ENCODE peak calls at places on chromosomes 5 and 9, in eight cellular contexts. J, O, E, P, U, W, X and G are unnamed samples.

GRCh38 chr9:71120439-71121247 is 778 bp downstream of the TRPM3 start:
- DNase-seq in J (no peak), O (no peak), E (no peak), P (no peak), U (no peak), W (no peak), X (no peak), G (no peak)

GRCh38 chr5:138455191-138455930 is 9.9 kb upstream of the EGR1 start:
- DNase-seq in J (no peak), O (no peak), E (no peak), P (no peak), U (no peak), W (no peak), X (no peak), G (no peak)

GRCh38 chr5:140319833-140320232 is 16.9 kb upstream of the PFDN1 start:
- DNase-seq in J (no peak), O (no peak), E (no peak), P (no peak), U (no peak), W (no peak), X (no peak), G (no peak)

GRCh38 chr5:159552751-159553150 is 222.5 kb upstream of the IL12B start:
- DNase-seq in J (no peak), O (no peak), E (no peak), P (no peak), U (no peak), W (peak; percentile 67), X (no peak), G (no peak)

GRCh38 chr9:95772320-95773060 is 103.0 kb upstream of the ERCC6L2 start:
- DNase-seq in J (peak; percentile 46), O (no peak), E (peak; percentile 69), P (no peak), U (no peak), W (peak; percentile 56), X (no peak), G (peak; percentile 40)

GRCh38 chr9:116944714-116945534 is 257.8 kb downstream of the TRIM32 start:
- DNase-seq in J (peak; percentile 45), O (no peak), E (no peak), P (no peak), U (no peak), W (no peak), X (no peak), G (no peak)

GRCh38 chr5:174828786-174829510 is 104.6 kb downstream of the MSX2 start:
- DNase-seq in J (no peak), O (no peak), E (no peak), P (no peak), U (no peak), W (peak; percentile 73), X (no peak), G (no peak)

GRCh38 chr5:173029499-173029921 is 26.6 kb upstream of the CREBRF start:
- DNase-seq in J (no peak), O (no peak), E (no peak), P (no peak), U (no peak), W (no peak), X (no peak), G (no peak)

GRCh38 chr9:115220339-115221009 is 102.5 kb upstream of the TNC start:
- DNase-seq in J (no peak), O (no peak), E (no peak), P (no peak), U (no peak), W (no peak), X (no peak), G (no peak)

GRCh38 chr5:3896098-3896497 is 300.5 kb downstream of the IRX1 start:
- DNase-seq in J (no peak), O (no peak), E (no peak), P (no peak), U (no peak), W (no peak), X (no peak), G (no peak)

GRCh38 chr5:1332461-1333001 is 12.4 kb downstream of the CLPTM1L start:
- DNase-seq in J (no peak), O (no peak), E (no peak), P (no peak), U (no peak), W (no peak), X (no peak), G (no peak)

GRCh38 chr5:180815241-180816031 is 12.8 kb upstream of the MGAT1 start:
- DNase-seq in J (no peak), O (no peak), E (no peak), P (no peak), U (no peak), W (no peak), X (no peak), G (no peak)

GRCh38 chr9:27537027-27537435 is 7.4 kb upstream of the MOB3B start:
- DNase-seq in J (peak; percentile 80), O (no peak), E (no peak), P (no peak), U (no peak), W (no peak), X (no peak), G (no peak)

GRCh38 chr9:7980691-7981289 is 181.2 kb upstream of the DMAC1 start:
- DNase-seq in J (no peak), O (no peak), E (no peak), P (no peak), U (no peak), W (no peak), X (no peak), G (no peak)

GRCh38 chr9:35956646-35957045 is 1.3 kb downstream of the OR2S2 start:
- DNase-seq in J (no peak), O (no peak), E (no peak), P (no peak), U (no peak), W (no peak), X (no peak), G (no peak)

GRCh38 chr5:149382517-149383220 is 3.6 kb upstream of the IL17B start:
- DNase-seq in J (no peak), O (no peak), E (no peak), P (no peak), U (no peak), W (no peak), X (no peak), G (no peak)

GRCh38 chr5:139974661-139975060 is 68.4 kb downstream of the NRG2 start:
- DNase-seq in J (no peak), O (no peak), E (no peak), P (no peak), U (no peak), W (no peak), X (no peak), G (no peak)

GRCh38 chr5:132253452-132254320 is 3.8 kb upstream of the PDLIM4 start:
- DNase-seq in J (no peak), O (no peak), E (no peak), P (no peak), U (no peak), W (no peak), X (no peak), G (peak; percentile 18)

GRCh38 chr5:109561447-109561846 is 128.3 kb upstream of the MAN2A1 start:
- DNase-seq in J (no peak), O (no peak), E (no peak), P (no peak), U (no peak), W (no peak), X (no peak), G (no peak)

GRCh38 chr5:88769165-88769564 is 113.8 kb downstream of the MEF2C start:
- DNase-seq in J (no peak), O (no peak), E (no peak), P (no peak), U (no peak), W (peak; percentile 95), X (no peak), G (peak; percentile 13)

GRCh38 chr5:130871346-130872086 is 293.5 kb downstream of the HINT1 start:
- DNase-seq in J (peak; percentile 22), O (no peak), E (no peak), P (peak; percentile 64), U (no peak), W (peak; percentile 73), X (no peak), G (no peak)

GRCh38 chr9:106868565-106868964 is 5.6 kb downstream of the ZNF462 start:
- DNase-seq in J (no peak), O (no peak), E (no peak), P (no peak), U (no peak), W (peak; percentile 64), X (no peak), G (no peak)

GRCh38 chr5:113546711-113547159 is 33.2 kb downstream of the YTHDC2 start:
- DNase-seq in J (peak; percentile 65), O (no peak), E (no peak), P (no peak), U (no peak), W (peak; percentile 71), X (no peak), G (no peak)

GRCh38 chr5:119651496-119651895 is 22.1 kb downstream of the FAM170A start:
- DNase-seq in J (no peak), O (no peak), E (no peak), P (no peak), U (no peak), W (no peak), X (no peak), G (no peak)

GRCh38 chr5:142529626-142530278 is 156.1 kb downstream of the FGF1 start:
- DNase-seq in J (peak; percentile 96), O (no peak), E (no peak), P (no peak), U (no peak), W (peak; percentile 76), X (no peak), G (no peak)

GRCh38 chr5:167452186-167452585 is 839.3 kb upstream of the WWC1 start:
- DNase-seq in J (no peak), O (no peak), E (no peak), P (no peak), U (no peak), W (no peak), X (no peak), G (no peak)

GRCh38 chr5:139245637-139246335 is 47.6 kb upstream of the SIL1 start:
- DNase-seq in J (no peak), O (no peak), E (no peak), P (no peak), U (no peak), W (no peak), X (no peak), G (no peak)

GRCh38 chr9:73866451-73866850 is 630.7 kb upstream of the RORB start:
- DNase-seq in J (no peak), O (no peak), E (no peak), P (no peak), U (no peak), W (no peak), X (no peak), G (no peak)

GRCh38 chr9:122396622-122397148 is 25.9 kb downstream of the PTGS1 start:
- DNase-seq in J (no peak), O (no peak), E (no peak), P (no peak), U (no peak), W (no peak), X (no peak), G (no peak)

GRCh38 chr9:128192601-128193371 is 1.4 kb upstream of the CIZ1 start:
- DNase-seq in J (peak; percentile 99), O (peak; percentile 91), E (peak; percentile 86), P (peak; percentile 84), U (peak; percentile 19), W (peak; percentile 90), X (no peak), G (peak; percentile 91)

GRCh38 chr5:59042201-59042600 is 459.3 kb downstream of the RAB3C start:
- DNase-seq in J (peak; percentile 75), O (no peak), E (no peak), P (no peak), U (no peak), W (peak; percentile 92), X (no peak), G (no peak)

GRCh38 chr5:134435525-134435924 is 23.8 kb upstream of the CDKN2AIPNL start:
- DNase-seq in J (peak; percentile 92), O (peak; percentile 27), E (no peak), P (no peak), U (no peak), W (peak; percentile 90), X (no peak), G (no peak)